ENCODE peak calls at places on chromosomes 2 and 18, in four cellular contexts. L is bronchial epithelial cell, I is HCT116, J is psoas muscle. Y is an unnamed sample.

GRCh38 chr18:9242987-9243386 is 91.6 kb upstream of the TWSG1 start:
- DNase-seq in L (no peak), I (no peak), J (no peak), Y (no peak)

GRCh38 chr2:206160124-206160806 is 570 bp downstream of the EEF1B2 start:
- DNase-seq in L (peak; percentile 11), I (no peak), J (no peak), Y (no peak)

GRCh38 chr18:25278415-25278814 is 73.6 kb downstream of the ZNF521 start:
- DNase-seq in L (no peak), I (no peak), J (no peak), Y (no peak)

GRCh38 chr2:819121-819520 is 131.5 kb upstream of the SNTG2 start:
- DNase-seq in L (no peak), I (no peak), J (no peak), Y (no peak)

GRCh38 chr18:52700116-52700515 is 360.1 kb downstream of the DCC start:
- DNase-seq in L (no peak), I (no peak), J (no peak), Y (no peak)

GRCh38 chr2:130263606-130264005 is 65.4 kb upstream of the TUBA3E start:
- DNase-seq in L (no peak), I (no peak), J (no peak), Y (no peak)

GRCh38 chr18:54100920-54101319 is 123.5 kb downstream of the MBD2 start:
- DNase-seq in L (peak; percentile 80), I (no peak), J (no peak), Y (peak; percentile 24)

GRCh38 chr2:75892490-75892889 is 181.8 kb upstream of the GCFC2 start:
- DNase-seq in L (peak; percentile 38), I (no peak), J (no peak), Y (no peak)

GRCh38 chr2:131054488-131054887 is 38.8 kb downstream of the FAM168B start:
- DNase-seq in L (no peak), I (no peak), J (no peak), Y (no peak)

GRCh38 chr2:186605041-186605440 is 15.2 kb downstream of the ITGAV start:
- DNase-seq in L (no peak), I (no peak), J (no peak), Y (no peak)

GRCh38 chr2:127219716-127220090 is 396 bp downstream of the CYP27C1 start:
- DNase-seq in L (no peak), I (no peak), J (peak; percentile 61), Y (no peak)

GRCh38 chr2:127216593-127216992 is 3.5 kb downstream of the CYP27C1 start:
- DNase-seq in L (no peak), I (no peak), J (no peak), Y (no peak)

GRCh38 chr2:127216105-127216504 is 4.0 kb downstream of the CYP27C1 start:
- DNase-seq in L (peak; percentile 50), I (no peak), J (no peak), Y (no peak)

GRCh38 chr2:127218843-127219715 is 1.0 kb downstream of the CYP27C1 start:
- DNase-seq in L (no peak), I (no peak), J (no peak), Y (no peak)

DNA sequence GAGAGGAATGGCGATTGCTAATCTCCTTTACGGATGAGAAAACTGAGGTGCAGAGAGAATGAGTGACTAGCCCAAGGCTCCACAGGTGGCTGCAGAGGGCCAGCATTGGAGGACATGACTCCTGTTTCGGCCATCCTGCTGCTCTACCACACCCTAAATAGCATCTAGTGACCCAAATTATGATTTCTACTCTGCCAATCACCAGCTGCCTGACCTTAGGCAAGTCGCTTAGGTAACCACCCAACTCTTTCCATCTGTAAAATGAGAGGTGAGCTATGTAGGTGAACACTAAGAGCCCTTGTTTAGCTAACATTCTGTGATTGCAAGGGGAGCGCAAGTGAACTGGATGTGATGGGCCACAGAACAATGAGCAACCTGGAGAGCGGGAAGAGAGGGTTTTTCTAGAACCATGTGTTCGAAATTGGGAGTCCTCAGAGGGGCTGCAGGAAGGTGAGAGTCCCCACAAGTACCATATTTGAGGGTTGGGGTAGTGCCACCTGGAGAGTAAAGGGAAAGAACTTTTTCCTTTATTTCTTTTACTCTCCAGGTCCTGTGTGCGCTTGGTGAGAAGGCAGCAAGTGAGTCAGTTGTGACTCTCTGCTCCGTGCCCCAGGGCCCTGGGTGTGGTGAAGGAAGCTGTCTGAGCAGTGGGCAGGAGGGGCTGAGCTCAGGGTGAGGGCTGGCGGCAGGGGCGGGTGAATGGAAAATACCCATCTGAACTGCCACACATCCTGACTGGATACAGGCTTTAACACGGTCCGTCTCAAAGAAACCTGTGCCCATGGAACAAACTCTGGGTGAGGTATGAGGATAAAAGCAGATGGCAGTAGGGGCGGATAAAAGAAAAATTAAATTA is 2.4 kb downstream of the CYP27C1 start:
- DNase-seq in L (peak; percentile 94), I (peak; percentile 23), J (no peak), Y (no peak)
- H3K4me3 ChIP-seq in L (no peak overlapping the region), I (no peak overlapping the region), J (no peak overlapping the region), Y (no peak overlapping the region)

GRCh38 chr2:53268086-53268485 is 499.5 kb upstream of the CHAC2 start:
- DNase-seq in L (no peak), I (no peak), J (no peak), Y (no peak)
- TF ChIP-seq CTCF in L (no peak), I (no peak), J (no peak), Y (no peak)

GRCh38 chr2:179460530-179460929 is 195.9 kb upstream of the SESTD1 start:
- DNase-seq in L (peak; percentile 93), I (peak; percentile 83), J (no peak), Y (peak; percentile 95)

GRCh38 chr2:179455824-179456223 is 191.2 kb upstream of the SESTD1 start:
- DNase-seq in L (peak; percentile 94), I (no peak), J (no peak), Y (no peak)

GRCh38 chr2:179454443-179455218 is 190.0 kb upstream of the SESTD1 start:
- DNase-seq in L (peak; percentile 96), I (no peak), J (no peak), Y (peak; percentile 86)

GRCh38 chr2:179461367-179461886 is 196.8 kb upstream of the SESTD1 start:
- DNase-seq in L (no peak), I (no peak), J (no peak), Y (no peak)

GRCh38 chr2:179460101-179460500 is 195.5 kb upstream of the SESTD1 start:
- DNase-seq in L (no peak), I (no peak), J (no peak), Y (no peak)
- H3K4me3 ChIP-seq in L (no peak overlapping the region), I (no peak overlapping the region), J (no peak overlapping the region), Y (no peak overlapping the region)

GRCh38 chr2:149645391-149645790 is 57.8 kb upstream of the MMADHC start:
- DNase-seq in L (no peak), I (no peak), J (no peak), Y (peak; percentile 53)
- TF ChIP-seq CTCF in L (no peak), I (no peak), J (no peak), Y (peak; percentile 50)